ENCODE peak calls at places on chromosomes 6 and 20, in eight cellular contexts. W, N, A, D, B, M, S and P are unnamed samples.

GRCh38 chr20:23868321-23868720 is 11.2 kb downstream of the CST5 start:
- DNase-seq in W (no peak), N (no peak), A (no peak), D (no peak), B (no peak), M (no peak), S (no peak), P (no peak)

GRCh38 chr20:11919046-11919445 is 1.4 kb downstream of the BTBD3 start:
- DNase-seq in W (no peak), N (no peak), A (peak), D (no peak), B (no peak), M (no peak), S (no peak), P (no peak)

GRCh38 chr6:3176562-3177355 is 19.4 kb upstream of the TUBB2A start:
- DNase-seq in W (peak), N (peak), A (no peak), D (peak), B (peak), M (no peak), S (no peak), P (peak)

GRCh38 chr6:166419268-166419667 is 36.5 kb upstream of the MPC1 start:
- DNase-seq in W (no peak), N (no peak), A (no peak), D (no peak), B (peak), M (no peak), S (peak), P (no peak)

GRCh38 chr6:160104821-160105517 is 16.6 kb upstream of the SLC22A1 start:
- DNase-seq in W (no peak), N (no peak), A (no peak), D (no peak), B (no peak), M (no peak), S (no peak), P (no peak)

GRCh38 chr20:50276119-50277063 is 85.8 kb downstream of the CEBPB start:
- DNase-seq in W (no peak), N (no peak), A (no peak), D (no peak), B (no peak), M (no peak), S (no peak), P (no peak)

GRCh38 chr20:39090881-39091280 is 128.7 kb downstream of the DHX35 start:
- DNase-seq in W (no peak), N (no peak), A (no peak), D (no peak), B (no peak), M (no peak), S (no peak), P (no peak)

GRCh38 chr20:20212675-20213096 is 155.2 kb upstream of the INSM1 start:
- DNase-seq in W (no peak), N (no peak), A (peak), D (no peak), B (no peak), M (no peak), S (no peak), P (no peak)

GRCh38 chr6:37699138-37699766 is 1.6 kb upstream of the MDGA1 start:
- DNase-seq in W (no peak), N (no peak), A (no peak), D (no peak), B (no peak), M (peak), S (no peak), P (no peak)

GRCh38 chr6:78947529-78947928 is 80.2 kb downstream of the IRAK1BP1 start:
- DNase-seq in W (peak), N (no peak), A (no peak), D (no peak), B (peak), M (no peak), S (no peak), P (no peak)

GRCh38 chr6:43702522-43703440 is 15.2 kb upstream of the MRPS18A start:
- DNase-seq in W (peak), N (no peak), A (no peak), D (peak), B (no peak), M (peak), S (no peak), P (peak)

GRCh38 chr20:64205611-64206026 is 41.4 kb downstream of the MYT1 start:
- DNase-seq in W (no peak), N (no peak), A (no peak), D (no peak), B (no peak), M (no peak), S (no peak), P (no peak)

GRCh38 chr6:33673847-33674246 is 37.7 kb downstream of the UQCC2 start:
- DNase-seq in W (no peak), N (no peak), A (no peak), D (no peak), B (no peak), M (no peak), S (no peak), P (no peak)

GRCh38 chr6:110950443-110950842 is 8.1 kb upstream of the GTF3C6 start:
- DNase-seq in W (no peak), N (no peak), A (no peak), D (no peak), B (no peak), M (no peak), S (no peak), P (no peak)

GRCh38 chr6:107060704-107061103 is 32.7 kb downstream of the MTRES1 start:
- DNase-seq in W (no peak), N (no peak), A (no peak), D (no peak), B (no peak), M (no peak), S (no peak), P (no peak)

GRCh38 chr6:96931198-96931597 is 6.7 kb downstream of the KLHL32 start:
- DNase-seq in W (no peak), N (no peak), A (no peak), D (no peak), B (no peak), M (no peak), S (no peak), P (no peak)

GRCh38 chr6:85395746-85396145 is 54.1 kb upstream of the NT5E start:
- DNase-seq in W (no peak), N (no peak), A (no peak), D (no peak), B (no peak), M (no peak), S (no peak), P (no peak)

GRCh38 chr6:103826209-103826608 is 1033.5 kb downstream of the HACE1 start:
- DNase-seq in W (no peak), N (no peak), A (no peak), D (no peak), B (no peak), M (no peak), S (no peak), P (no peak)

GRCh38 chr20:25399038-25399430 is 8.4 kb upstream of the ABHD12 start:
- DNase-seq in W (peak), N (peak), A (peak), D (peak), B (peak), M (no peak), S (no peak), P (peak)

GRCh38 chr20:722822-723644 is 45.3 kb downstream of the SLC52A3 start:
- DNase-seq in W (no peak), N (no peak), A (no peak), D (no peak), B (no peak), M (no peak), S (no peak), P (no peak)

GRCh38 chr6:137049095-137049494 is 4.3 kb upstream of the IL20RA start:
- DNase-seq in W (no peak), N (no peak), A (no peak), D (no peak), B (no peak), M (no peak), S (no peak), P (no peak)

GRCh38 chr6:149065658-149066556 is 251.6 kb upstream of the TAB2 start:
- DNase-seq in W (no peak), N (no peak), A (no peak), D (peak), B (no peak), M (no peak), S (no peak), P (no peak)

GRCh38 chr20:6006603-6006949 is 47.3 kb downstream of the LRRN4 start:
- DNase-seq in W (peak), N (no peak), A (no peak), D (no peak), B (no peak), M (no peak), S (no peak), P (no peak)